ENCODE peak calls at places on chromosomes 3 and 15, in ten cellular contexts. One of them, this sample, is unnamed.

GRCh38 chr15:77563768-77564167 is 68.9 kb downstream of the LINGO1 start:
- DNase-seq in stimulated activated CD4-positive, alpha-beta T cell treated with anti-CD3 and anti-CD28 coated beads, Interleukin-1b, Interleukin-23, amount 100 ng/mL, for 24 hours: no peak
- DNase-seq in progenitor cell of endocrine pancreas: no peak
- DNase-seq in GM04504: no peak
- DNase-seq in choroid plexus epithelial cell: no peak
- DNase-seq in hypothalamus: no peak
- DNase-seq in T-helper 2 cell: no peak
- DNase-seq in RPMI7951: no peak
- DNase-seq in psoas muscle: no peak
- DNase-seq in MV-4-11: no peak
- DNase-seq in this sample: no peak

GRCh38 chr3:66499881-66500574 is 794 bp downstream of the LRIG1 start:
- DNase-seq in stimulated activated CD4-positive, alpha-beta T cell treated with anti-CD3 and anti-CD28 coated beads, Interleukin-1b, Interleukin-23, amount 100 ng/mL, for 24 hours: no peak
- DNase-seq in progenitor cell of endocrine pancreas: peak
- DNase-seq in GM04504: no peak
- DNase-seq in choroid plexus epithelial cell: peak
- DNase-seq in hypothalamus: peak
- DNase-seq in T-helper 2 cell: peak
- DNase-seq in RPMI7951: peak
- DNase-seq in psoas muscle: peak
- DNase-seq in MV-4-11: no peak
- DNase-seq in this sample: no peak

GRCh38 chr15:85035980-85036379 is 54.3 kb downstream of the PDE8A start:
- DNase-seq in stimulated activated CD4-positive, alpha-beta T cell treated with anti-CD3 and anti-CD28 coated beads, Interleukin-1b, Interleukin-23, amount 100 ng/mL, for 24 hours: no peak
- DNase-seq in progenitor cell of endocrine pancreas: no peak
- DNase-seq in GM04504: no peak
- DNase-seq in choroid plexus epithelial cell: no peak
- DNase-seq in hypothalamus: no peak
- DNase-seq in T-helper 2 cell: no peak
- DNase-seq in RPMI7951: peak
- DNase-seq in psoas muscle: no peak
- DNase-seq in MV-4-11: no peak
- DNase-seq in this sample: no peak

GRCh38 chr15:28080386-28080785 is 18.7 kb downstream of the OCA2 start:
- DNase-seq in stimulated activated CD4-positive, alpha-beta T cell treated with anti-CD3 and anti-CD28 coated beads, Interleukin-1b, Interleukin-23, amount 100 ng/mL, for 24 hours: no peak
- DNase-seq in progenitor cell of endocrine pancreas: no peak
- DNase-seq in GM04504: no peak
- DNase-seq in choroid plexus epithelial cell: no peak
- DNase-seq in hypothalamus: no peak
- DNase-seq in T-helper 2 cell: no peak
- DNase-seq in RPMI7951: no peak
- DNase-seq in psoas muscle: no peak
- DNase-seq in MV-4-11: no peak
- DNase-seq in this sample: no peak

GRCh38 chr3:126895178-126896066 is 87.5 kb upstream of the PLXNA1 start:
- DNase-seq in stimulated activated CD4-positive, alpha-beta T cell treated with anti-CD3 and anti-CD28 coated beads, Interleukin-1b, Interleukin-23, amount 100 ng/mL, for 24 hours: no peak
- DNase-seq in progenitor cell of endocrine pancreas: no peak
- DNase-seq in GM04504: no peak
- DNase-seq in choroid plexus epithelial cell: peak
- DNase-seq in hypothalamus: no peak
- DNase-seq in T-helper 2 cell: no peak
- DNase-seq in RPMI7951: peak
- DNase-seq in psoas muscle: no peak
- DNase-seq in MV-4-11: no peak
- DNase-seq in this sample: peak

GRCh38 chr3:10432156-10432845 is 73.1 kb downstream of the ATP2B2 start:
- DNase-seq in stimulated activated CD4-positive, alpha-beta T cell treated with anti-CD3 and anti-CD28 coated beads, Interleukin-1b, Interleukin-23, amount 100 ng/mL, for 24 hours: no peak
- DNase-seq in progenitor cell of endocrine pancreas: no peak
- DNase-seq in GM04504: no peak
- DNase-seq in choroid plexus epithelial cell: no peak
- DNase-seq in hypothalamus: no peak
- DNase-seq in T-helper 2 cell: no peak
- DNase-seq in RPMI7951: peak
- DNase-seq in psoas muscle: peak
- DNase-seq in MV-4-11: peak
- DNase-seq in this sample: no peak

GRCh38 chr15:79372428-79372827 is 59.7 kb upstream of the MINAR1 start:
- DNase-seq in stimulated activated CD4-positive, alpha-beta T cell treated with anti-CD3 and anti-CD28 coated beads, Interleukin-1b, Interleukin-23, amount 100 ng/mL, for 24 hours: no peak
- DNase-seq in progenitor cell of endocrine pancreas: no peak
- DNase-seq in GM04504: no peak
- DNase-seq in choroid plexus epithelial cell: no peak
- DNase-seq in hypothalamus: no peak
- DNase-seq in T-helper 2 cell: no peak
- DNase-seq in RPMI7951: peak
- DNase-seq in psoas muscle: no peak
- DNase-seq in MV-4-11: peak
- DNase-seq in this sample: no peak

GRCh38 chr3:134480546-134480945 is 5.2 kb downstream of the ANAPC13 start:
- DNase-seq in stimulated activated CD4-positive, alpha-beta T cell treated with anti-CD3 and anti-CD28 coated beads, Interleukin-1b, Interleukin-23, amount 100 ng/mL, for 24 hours: no peak
- DNase-seq in progenitor cell of endocrine pancreas: no peak
- DNase-seq in GM04504: no peak
- DNase-seq in choroid plexus epithelial cell: no peak
- DNase-seq in hypothalamus: no peak
- DNase-seq in T-helper 2 cell: no peak
- DNase-seq in RPMI7951: no peak
- DNase-seq in psoas muscle: no peak
- DNase-seq in MV-4-11: no peak
- DNase-seq in this sample: no peak

GRCh38 chr3:16801223-16801622 is 83.5 kb upstream of the PLCL2 start:
- DNase-seq in stimulated activated CD4-positive, alpha-beta T cell treated with anti-CD3 and anti-CD28 coated beads, Interleukin-1b, Interleukin-23, amount 100 ng/mL, for 24 hours: no peak
- DNase-seq in progenitor cell of endocrine pancreas: no peak
- DNase-seq in GM04504: no peak
- DNase-seq in choroid plexus epithelial cell: peak
- DNase-seq in hypothalamus: no peak
- DNase-seq in T-helper 2 cell: no peak
- DNase-seq in RPMI7951: peak
- DNase-seq in psoas muscle: no peak
- DNase-seq in MV-4-11: peak
- DNase-seq in this sample: no peak

GRCh38 chr15:92715753-92716152 is 60.2 kb upstream of the FAM174B start:
- DNase-seq in stimulated activated CD4-positive, alpha-beta T cell treated with anti-CD3 and anti-CD28 coated beads, Interleukin-1b, Interleukin-23, amount 100 ng/mL, for 24 hours: no peak
- DNase-seq in progenitor cell of endocrine pancreas: no peak
- DNase-seq in GM04504: no peak
- DNase-seq in choroid plexus epithelial cell: peak
- DNase-seq in hypothalamus: no peak
- DNase-seq in T-helper 2 cell: no peak
- DNase-seq in RPMI7951: peak
- DNase-seq in psoas muscle: no peak
- DNase-seq in MV-4-11: no peak
- DNase-seq in this sample: no peak

GRCh38 chr15:70513818-70514217 is 249.5 kb downstream of the UACA start:
- DNase-seq in stimulated activated CD4-positive, alpha-beta T cell treated with anti-CD3 and anti-CD28 coated beads, Interleukin-1b, Interleukin-23, amount 100 ng/mL, for 24 hours: no peak
- DNase-seq in progenitor cell of endocrine pancreas: no peak
- DNase-seq in GM04504: no peak
- DNase-seq in choroid plexus epithelial cell: no peak
- DNase-seq in hypothalamus: no peak
- DNase-seq in T-helper 2 cell: no peak
- DNase-seq in RPMI7951: no peak
- DNase-seq in psoas muscle: no peak
- DNase-seq in MV-4-11: no peak
- DNase-seq in this sample: no peak

GRCh38 chr3:130242850-130243569 is 102.5 kb upstream of the COL6A5 start:
- DNase-seq in stimulated activated CD4-positive, alpha-beta T cell treated with anti-CD3 and anti-CD28 coated beads, Interleukin-1b, Interleukin-23, amount 100 ng/mL, for 24 hours: no peak
- DNase-seq in progenitor cell of endocrine pancreas: no peak
- DNase-seq in GM04504: no peak
- DNase-seq in choroid plexus epithelial cell: peak
- DNase-seq in hypothalamus: no peak
- DNase-seq in T-helper 2 cell: no peak
- DNase-seq in RPMI7951: no peak
- DNase-seq in psoas muscle: no peak
- DNase-seq in MV-4-11: no peak
- DNase-seq in this sample: no peak

GRCh38 chr3:19012846-19013245 is 135.5 kb upstream of the KCNH8 start:
- DNase-seq in stimulated activated CD4-positive, alpha-beta T cell treated with anti-CD3 and anti-CD28 coated beads, Interleukin-1b, Interleukin-23, amount 100 ng/mL, for 24 hours: no peak
- DNase-seq in progenitor cell of endocrine pancreas: no peak
- DNase-seq in GM04504: no peak
- DNase-seq in choroid plexus epithelial cell: no peak
- DNase-seq in hypothalamus: no peak
- DNase-seq in T-helper 2 cell: no peak
- DNase-seq in RPMI7951: no peak
- DNase-seq in psoas muscle: no peak
- DNase-seq in MV-4-11: no peak
- DNase-seq in this sample: no peak

GRCh38 chr3:130897316-130897715 is 3.4 kb downstream of the ATP2C1 start:
- DNase-seq in stimulated activated CD4-positive, alpha-beta T cell treated with anti-CD3 and anti-CD28 coated beads, Interleukin-1b, Interleukin-23, amount 100 ng/mL, for 24 hours: no peak
- DNase-seq in progenitor cell of endocrine pancreas: no peak
- DNase-seq in GM04504: no peak
- DNase-seq in choroid plexus epithelial cell: peak
- DNase-seq in hypothalamus: no peak
- DNase-seq in T-helper 2 cell: no peak
- DNase-seq in RPMI7951: no peak
- DNase-seq in psoas muscle: no peak
- DNase-seq in MV-4-11: no peak
- DNase-seq in this sample: no peak

GRCh38 chr3:44939581-44940036 is 36.4 kb downstream of the ZDHHC3 start:
- DNase-seq in stimulated activated CD4-positive, alpha-beta T cell treated with anti-CD3 and anti-CD28 coated beads, Interleukin-1b, Interleukin-23, amount 100 ng/mL, for 24 hours: no peak
- DNase-seq in progenitor cell of endocrine pancreas: no peak
- DNase-seq in GM04504: no peak
- DNase-seq in choroid plexus epithelial cell: peak
- DNase-seq in hypothalamus: no peak
- DNase-seq in T-helper 2 cell: no peak
- DNase-seq in RPMI7951: no peak
- DNase-seq in psoas muscle: no peak
- DNase-seq in MV-4-11: no peak
- DNase-seq in this sample: no peak